ENCODE peak calls at places on chromosomes 12 and 14, in four cellular contexts. N is tibial nerve, X is SK-N-SH, J is Peyer's patch. Q is an unnamed sample.

GRCh38 chr12:14238224-14238792 is 127.2 kb upstream of the ATF7IP start:
- DNase-seq in N (no peak), X (no peak), J (no peak), Q (no peak)

GRCh38 chr14:55026441-55026792 is 482 bp downstream of the WDHD1 start:
- DNase-seq in N (no peak), X (no peak), J (no peak), Q (no peak)

GRCh38 chr12:9973951-9974350 is 2.7 kb downstream of the CLEC12A start:
- DNase-seq in N (no peak), X (no peak), J (no peak), Q (no peak)

GRCh38 chr12:67422081-67422480 is 152.9 kb downstream of the CAND1 start:
- DNase-seq in N (no peak), X (no peak), J (no peak), Q (no peak)

GRCh38 chr12:87813476-87814234 is 215.5 kb downstream of the C12orf50 start:
- DNase-seq in N (no peak), X (no peak), J (no peak), Q (no peak)

GRCh38 chr12:103503546-103504480 is 8.0 kb upstream of the C12orf42 start:
- DNase-seq in N (no peak), X (peak; percentile 54), J (peak; percentile 69), Q (no peak)

GRCh38 chr12:7021956-7022355 is 3.7 kb upstream of the LPCAT3 start:
- DNase-seq in N (no peak), X (no peak), J (no peak), Q (no peak)

GRCh38 chr14:69685716-69686115 is 74.3 kb downstream of the SUSD6 start:
- DNase-seq in N (peak; percentile 48), X (no peak), J (peak; percentile 44), Q (no peak)

GRCh38 chr12:74021937-74022336 is 515.7 kb upstream of the ATXN7L3B start:
- DNase-seq in N (no peak), X (peak; percentile 36), J (no peak), Q (peak; percentile 43)

GRCh38 chr12:98754095-98754494 is 109.0 kb downstream of the APAF1 start:
- DNase-seq in N (no peak), X (no peak), J (no peak), Q (no peak)

GRCh38 chr12:106037524-106038298 is 101.0 kb downstream of the NUAK1 start:
- DNase-seq in N (no peak), X (no peak), J (no peak), Q (no peak)
- H3K4me1 ChIP-seq in N (no peaks in the 10 kb centered on the region), X (no peaks in the 10 kb centered on the region), J (no peaks in the 10 kb centered on the region), Q (peaks cover 6% of the 10 kb centered on the region)

GRCh38 chr14:63852271-63852816 is 460 bp upstream of the SYNE2 start:
- DNase-seq in N (no peak), X (peak; percentile 39), J (no peak), Q (no peak)
- H3K27ac ChIP-seq in N (peak overlapping the region; percentile 91), X (peak overlapping the region; percentile 12), J (peak overlapping the region; percentile 94), Q (no peak overlapping the region)

DNA sequence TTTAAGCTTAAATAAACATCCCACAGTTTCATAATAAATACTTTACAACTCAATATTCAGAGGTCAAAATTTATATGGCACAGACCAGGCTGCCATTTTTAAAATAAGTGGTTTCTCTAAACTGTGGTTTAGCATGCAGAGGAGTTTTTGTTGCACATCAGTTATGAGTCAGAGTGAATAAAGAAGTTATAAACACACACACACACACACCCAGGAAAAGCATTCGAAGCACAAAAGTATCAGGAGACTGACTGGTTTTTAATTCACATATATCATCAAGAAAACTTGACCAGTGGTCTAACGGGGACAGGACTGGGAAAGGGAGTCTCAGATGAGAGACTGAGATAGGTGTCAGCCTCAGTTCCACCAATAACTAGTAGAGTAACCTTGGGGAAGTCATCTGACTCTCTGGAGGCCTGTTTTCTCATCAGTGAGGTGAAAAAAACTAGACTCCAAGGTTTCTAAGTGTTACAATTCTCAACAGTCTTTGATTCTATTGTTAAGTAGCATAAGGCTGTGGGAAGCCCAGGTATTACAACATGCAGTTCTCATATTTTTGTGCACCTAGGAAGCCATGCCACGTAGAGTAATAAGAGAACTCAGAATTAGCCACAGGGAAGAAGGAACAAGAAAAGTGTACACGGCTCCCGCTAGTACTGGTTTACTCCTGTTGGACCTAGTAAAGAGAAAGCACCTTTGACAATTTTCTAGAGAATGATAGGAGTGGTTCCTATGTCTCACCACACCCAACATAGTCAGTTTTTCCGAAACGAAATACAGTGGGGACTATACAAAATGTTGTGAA is 5.2 kb downstream of the PPTC7 start:
- DNase-seq in N (no peak), X (no peak), J (no peak), Q (no peak)
- H3K4me1 ChIP-seq in N (no peaks in the 10 kb centered on the region), X (peaks cover 23% of the 10 kb centered on the region), J (peaks cover 45% of the 10 kb centered on the region), Q (peaks cover 6% of the 10 kb centered on the region)

DNA sequence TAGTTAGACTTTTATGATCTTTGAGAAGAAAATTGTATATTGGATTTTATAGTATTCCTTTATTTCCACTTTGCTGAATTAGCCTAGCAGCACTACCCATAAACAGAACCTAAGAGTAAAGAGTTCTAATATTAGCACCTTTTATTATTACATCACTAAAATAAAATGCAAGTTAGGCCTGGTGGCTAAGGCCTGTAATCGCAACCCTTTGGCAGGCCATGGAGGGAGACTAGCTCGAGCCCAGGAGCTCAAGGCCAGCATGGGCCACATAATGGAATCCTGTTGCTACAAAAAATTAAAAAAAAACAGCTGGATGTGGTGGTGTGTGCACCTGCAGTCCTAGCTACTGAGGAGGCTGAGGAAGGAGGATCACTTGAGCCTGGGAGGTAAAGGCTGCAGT is 288.2 kb downstream of the TRHDE start:
- DNase-seq in N (no peak), X (no peak), J (no peak), Q (no peak)
- H3K27ac ChIP-seq in N (no peak overlapping the region), X (no peak overlapping the region), J (no peak overlapping the region), Q (no peak overlapping the region)

GRCh38 chr12:44677724-44678123 is 198.4 kb downstream of the NELL2 start:
- DNase-seq in N (no peak), X (no peak), J (no peak), Q (no peak)
- H3K4me1 ChIP-seq in N (no peaks in the 10 kb centered on the region), X (no peaks in the 10 kb centered on the region), J (no peaks in the 10 kb centered on the region), Q (no peaks in the 10 kb centered on the region)

DNA sequence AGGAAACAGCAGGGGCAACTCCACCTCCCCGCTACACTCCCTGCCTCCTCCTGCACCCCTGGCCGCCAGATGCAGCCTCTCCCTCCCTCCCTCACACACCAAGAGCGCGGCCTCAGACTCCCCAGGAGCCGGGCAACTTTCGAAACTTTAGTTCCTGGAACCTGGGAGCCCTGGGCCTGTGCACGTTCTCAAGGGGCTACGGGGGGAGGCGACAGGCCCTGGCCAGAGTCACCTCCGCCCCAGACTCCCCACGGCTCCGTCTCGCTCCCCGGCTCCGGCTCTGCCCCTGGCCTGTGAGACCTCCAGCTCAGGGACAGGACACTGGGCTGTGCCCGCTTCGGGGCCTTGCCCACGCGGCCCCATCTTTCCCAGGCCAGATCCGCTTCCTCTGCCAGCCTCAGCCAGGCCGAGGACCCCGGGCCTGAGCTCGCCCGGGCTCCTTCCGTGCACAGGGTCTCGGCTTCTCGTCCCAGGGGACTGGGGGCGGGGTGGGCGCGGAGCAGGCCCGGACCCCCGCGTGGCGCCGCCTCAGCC is 5.5 kb downstream of the AMN start:
- DNase-seq in N (no peak), X (no peak), J (no peak), Q (no peak)
- H3K27ac ChIP-seq in N (peak overlapping the region; percentile 78), X (no peak overlapping the region), J (peak overlapping the region; percentile 59), Q (no peak overlapping the region)

GRCh38 chr14:95444132-95445129 is 72.0 kb downstream of the SYNE3 start:
- DNase-seq in N (no peak), X (no peak), J (no peak), Q (no peak)
- H3K4me1 ChIP-seq in N (no peaks in the 10 kb centered on the region), X (peaks cover 4% of the 10 kb centered on the region), J (no peaks in the 10 kb centered on the region), Q (no peaks in the 10 kb centered on the region)

DNA sequence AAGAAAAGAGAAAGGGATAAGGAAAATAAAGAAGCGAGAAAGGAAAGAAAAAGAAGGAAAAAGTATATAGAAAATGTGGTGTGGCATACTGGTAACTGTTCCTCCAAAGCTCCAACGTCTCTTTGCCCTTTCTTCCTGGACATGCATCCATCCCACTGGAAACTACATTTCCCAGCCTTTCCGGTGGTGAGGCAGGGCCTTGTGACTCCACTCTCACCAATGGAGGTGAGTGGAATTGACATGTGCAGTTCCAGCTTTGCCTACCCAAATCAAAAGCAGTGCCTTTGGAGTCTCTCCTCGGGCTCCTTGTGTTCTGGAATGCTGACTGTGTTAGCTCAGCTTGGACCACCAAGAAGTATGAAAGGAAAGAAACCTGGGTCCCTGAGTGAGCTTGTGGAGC is 161.2 kb downstream of the KCNA5 start:
- DNase-seq in N (no peak), X (no peak), J (no peak), Q (no peak)
- H3K27ac ChIP-seq in N (no peak overlapping the region), X (no peak overlapping the region), J (no peak overlapping the region), Q (no peak overlapping the region)

DNA sequence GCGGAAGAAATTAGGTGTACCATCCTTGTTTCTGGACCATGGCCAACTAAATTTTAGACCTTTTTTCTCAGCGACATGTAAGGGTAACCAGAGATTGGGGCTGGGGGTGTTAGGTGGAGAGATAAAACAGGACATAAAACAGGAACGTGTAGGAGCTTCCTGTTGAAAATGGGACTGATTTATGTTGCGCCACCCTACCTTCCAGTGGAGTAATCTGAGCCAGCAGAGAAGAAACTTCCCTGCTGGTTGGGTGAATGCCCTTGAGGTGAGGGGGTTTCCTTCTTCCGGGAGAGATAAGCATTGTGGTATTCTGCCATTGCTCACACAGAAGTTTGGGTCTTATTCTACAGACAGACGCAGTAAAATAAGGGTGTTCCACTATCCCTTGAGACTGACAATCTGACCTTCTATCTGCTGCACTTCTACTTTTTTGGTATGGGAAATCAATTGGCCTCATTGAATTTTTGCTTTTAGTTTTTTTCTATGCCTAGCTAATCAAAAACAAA is 417.6 kb downstream of the PCNX1 start:
- DNase-seq in N (no peak), X (no peak), J (no peak), Q (no peak)
- H3K4me1 ChIP-seq in N (no peaks in the 10 kb centered on the region), X (peaks cover 22% of the 10 kb centered on the region), J (peaks cover 11% of the 10 kb centered on the region), Q (peaks cover 5% of the 10 kb centered on the region)

Q was measured in iPS DF 6.9.